ENCODE peak calls at places on chromosomes 13 and 19, in four cellular contexts. V is IMR-90, R is H1, C is neuronal stem cell. G is an unnamed sample.

GRCh38 chr13:56917966-56918365 is 222.8 kb upstream of the PRR20A start:
- DNase-seq in V (no peak), R (no peak), C (no peak), G (no peak)

GRCh38 chr13:109869312-109870237 is 83.2 kb upstream of the IRS2 start:
- DNase-seq in V (peak), R (no peak), C (no peak), G (peak)

GRCh38 chr19:35908010-35908441 is at the start of gene TYROBP:
- DNase-seq in V (no peak), R (no peak), C (no peak), G (no peak)

GRCh38 chr19:35868172-35868822 is at the start of gene APLP1:
- DNase-seq in V (no peak), R (peak), C (peak), G (peak)

GRCh38 chr13:110062077-110062776 is 244.7 kb downstream of the COL4A1 start:
- DNase-seq in V (peak), R (no peak), C (no peak), G (no peak)

GRCh38 chr13:83880275-83881027 is 1.8 kb downstream of the SLITRK1 start:
- DNase-seq in V (no peak), R (peak), C (no peak), G (peak)

GRCh38 chr13:26971990-26972888 is 199.4 kb downstream of the USP12 start:
- DNase-seq in V (peak), R (peak), C (peak), G (peak)

GRCh38 chr19:31315621-31316011 is 33.6 kb downstream of the TSHZ3 start:
- DNase-seq in V (no peak), R (no peak), C (no peak), G (no peak)

GRCh38 chr19:28862238-28862637 is 350.7 kb downstream of the UQCRFS1 start:
- DNase-seq in V (no peak), R (no peak), C (no peak), G (no peak)

GRCh38 chr19:2362039-2362969 is 2.2 kb downstream of the TMPRSS9 start:
- DNase-seq in V (no peak), R (no peak), C (no peak), G (no peak)

GRCh38 chr19:2360876-2361232 is 789 bp downstream of the TMPRSS9 start:
- DNase-seq in V (no peak), R (no peak), C (no peak), G (no peak)

GRCh38 chr19:2361259-2362038 is 1.4 kb downstream of the TMPRSS9 start:
- DNase-seq in V (no peak), R (no peak), C (no peak), G (no peak)

GRCh38 chr19:2363419-2363818 is 3.4 kb downstream of the TMPRSS9 start:
- DNase-seq in V (no peak), R (no peak), C (no peak), G (no peak)

DNA sequence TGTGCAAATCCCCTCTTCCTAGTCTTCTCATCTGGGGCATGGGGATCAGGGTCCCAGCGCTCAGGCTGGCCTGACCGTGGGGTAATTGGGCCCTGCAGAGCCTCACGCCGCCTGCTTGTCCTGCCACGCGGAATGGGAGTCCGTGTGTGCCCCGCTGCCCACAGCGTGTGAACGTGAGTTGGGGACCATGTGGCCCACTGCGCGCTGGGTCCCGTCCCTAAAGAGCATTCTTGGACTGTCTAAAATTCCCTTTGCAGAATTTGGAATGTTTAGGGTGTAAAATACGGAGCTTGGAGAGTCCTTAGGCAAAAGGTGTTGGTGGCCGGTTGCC is 2.9 kb downstream of the TMPRSS9 start:
- DNase-seq in V (no peak), R (no peak), C (no peak), G (no peak)
- H3K23ac ChIP-seq in V (no peak), R (no peak), C (no peak), G (no peak)

GRCh38 chr13:20566424-20566916 is 487 bp upstream of the IFT88 start:
- DNase-seq in V (peak), R (no peak), C (no peak), G (no peak)
- H3K14ac ChIP-seq in V (peak), R (no peak), C (no peak), G (peak)

DNA sequence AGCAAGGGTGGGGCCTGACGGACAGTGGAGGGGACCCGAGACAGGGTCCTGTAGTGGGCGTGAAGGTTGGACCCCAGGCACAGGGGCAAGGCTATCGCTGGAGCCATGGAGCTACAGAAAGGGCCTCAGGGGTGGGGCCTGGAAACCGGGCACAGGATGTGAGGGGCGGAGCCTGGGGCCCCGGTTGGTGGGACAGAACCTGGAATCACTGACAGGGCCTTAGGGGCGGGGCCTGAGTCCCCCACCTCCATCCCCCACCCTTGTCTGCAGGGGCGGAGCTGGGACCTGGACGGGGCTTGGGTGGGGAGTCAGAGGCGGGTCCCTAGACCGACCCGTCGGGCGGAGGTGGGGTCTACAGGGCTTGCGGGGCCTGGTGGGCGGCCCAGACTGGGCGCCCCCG is 26.0 kb downstream of the DCAF15 start:
- DNase-seq in V (no peak), R (peak), C (peak), G (peak)
- H2BK15ac ChIP-seq in V (no peak), R (peak), C (peak), G (no peak)

DNA sequence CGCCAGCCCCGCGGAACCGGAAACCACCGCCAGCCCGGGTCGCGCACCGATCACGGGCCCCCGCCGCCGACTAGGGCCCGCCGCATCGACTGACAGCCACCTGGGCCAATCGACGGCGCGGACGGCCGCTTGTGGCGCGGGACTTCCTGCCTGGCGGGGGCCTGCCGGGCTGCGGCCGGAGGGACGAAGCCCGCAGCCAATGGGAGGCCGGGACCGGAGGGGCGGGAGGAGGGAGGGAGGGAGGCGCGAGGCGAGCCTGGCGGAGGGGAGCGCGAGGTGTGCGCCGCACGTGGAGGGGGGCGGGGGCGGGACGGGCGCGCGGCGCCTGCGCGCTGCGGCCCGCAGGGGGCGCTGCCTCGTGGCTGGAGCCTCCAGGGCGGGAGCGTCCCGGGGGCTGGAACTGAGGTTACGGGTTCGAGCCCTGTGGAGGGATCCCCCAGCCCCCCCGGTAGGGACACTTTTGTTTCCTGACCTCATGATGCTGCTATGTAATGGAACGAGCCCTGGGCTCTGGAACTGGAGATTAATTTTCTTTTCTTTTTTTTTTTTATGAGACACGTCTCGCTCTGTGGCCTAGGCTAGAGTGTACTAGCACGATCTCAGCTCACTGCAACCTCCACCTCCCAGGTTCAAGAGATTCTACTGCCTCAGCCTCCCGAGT is at the start of gene MLLT1:
- DNase-seq in V (peak), R (peak), C (peak), G (peak)
- H3K23ac ChIP-seq in V (peak), R (no peak), C (no peak), G (no peak)

GRCh38 chr19:10604460-10604980 is 17.4 kb upstream of the AP1M2 start:
- DNase-seq in V (no peak), R (no peak), C (no peak), G (no peak)

GRCh38 chr19:10603084-10603872 is 16.2 kb upstream of the AP1M2 start:
- DNase-seq in V (no peak), R (peak), C (no peak), G (peak)

GRCh38 chr19:10601999-10602329 is 14.9 kb upstream of the AP1M2 start:
- DNase-seq in V (no peak), R (no peak), C (no peak), G (no peak)

GRCh38 chr19:10603873-10604459 is 16.9 kb upstream of the AP1M2 start:
- DNase-seq in V (no peak), R (no peak), C (no peak), G (no peak)

DNA sequence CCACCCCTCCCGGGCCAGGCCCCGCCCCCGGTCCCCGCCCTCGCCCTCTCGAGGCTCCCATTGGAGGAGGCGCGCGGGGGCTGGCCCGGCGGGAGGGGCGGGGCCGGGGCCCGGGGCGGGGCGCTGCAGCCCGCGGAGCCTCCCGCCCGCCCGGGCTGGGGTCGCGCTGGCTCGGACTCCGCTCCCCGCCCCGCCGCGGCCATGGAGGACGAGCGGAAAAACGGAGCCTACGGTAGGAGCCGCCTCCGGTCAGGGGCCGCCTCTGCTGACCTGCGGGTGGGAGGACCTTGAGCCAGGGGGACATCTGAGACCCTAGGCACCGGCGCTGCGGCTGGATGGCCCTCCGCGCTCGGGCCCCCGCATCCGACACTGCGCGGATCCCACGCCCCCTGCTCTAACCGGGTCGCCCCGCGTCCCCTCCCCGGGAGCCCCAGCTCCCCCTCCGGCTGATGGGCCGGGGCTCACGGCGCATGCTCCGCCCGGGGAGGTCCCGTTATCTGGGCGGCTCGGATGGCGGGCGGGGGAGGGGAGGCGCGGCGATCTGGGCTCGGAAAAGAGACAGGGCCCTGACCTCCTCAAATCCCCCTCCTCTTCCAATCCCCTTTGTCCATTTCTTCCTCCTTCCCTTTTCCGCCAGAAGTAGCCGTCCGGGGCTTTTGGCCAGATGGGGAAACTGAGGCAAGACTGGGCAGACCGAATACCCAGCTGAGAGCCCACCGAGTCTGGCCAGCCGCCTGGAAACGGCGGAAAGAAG is 15.4 kb upstream of the AP1M2 start:
- DNase-seq in V (peak), R (peak), C (peak), G (peak)
- H3K14ac ChIP-seq in V (peak), R (no peak), C (peak), G (peak)